ENCODE peak calls at places on chromosome 11, in six cellular contexts. O, A, T, W, X and C are unnamed samples.

GRCh38 chr11:79040348-79040747 is 400.5 kb downstream of the TENM4 start:
- DNase-seq in O (no peak), A (no peak), T (no peak), W (no peak), X (no peak), C (no peak)

GRCh38 chr11:75421035-75421602 is 11.9 kb downstream of the KLHL35 start:
- DNase-seq in O (no peak), A (no peak), T (no peak), W (no peak), X (no peak), C (peak)

GRCh38 chr11:68841718-68842426 is at the start of gene CPT1A:
- DNase-seq in O (peak), A (no peak), T (no peak), W (peak), X (peak), C (peak)

GRCh38 chr11:105371311-105371710 is 231.7 kb upstream of the CARD18 start:
- DNase-seq in O (no peak), A (no peak), T (no peak), W (no peak), X (no peak), C (no peak)

GRCh38 chr11:71447791-71448256 is 369 bp downstream of the DHCR7 start:
- DNase-seq in O (no peak), A (no peak), T (no peak), W (no peak), X (peak), C (peak)

GRCh38 chr11:104650234-104650633 is 248.0 kb downstream of the CASP12 start:
- DNase-seq in O (no peak), A (no peak), T (no peak), W (no peak), X (peak), C (peak)

GRCh38 chr11:118295199-118295598 is 9.3 kb upstream of the CD3E start:
- DNase-seq in O (no peak), A (no peak), T (no peak), W (no peak), X (no peak), C (no peak)

GRCh38 chr11:79637219-79637618 is 196.4 kb upstream of the TENM4 start:
- DNase-seq in O (no peak), A (no peak), T (no peak), W (no peak), X (no peak), C (no peak)

GRCh38 chr11:111393096-111393495 is 14.0 kb upstream of the POU2AF1 start:
- DNase-seq in O (no peak), A (no peak), T (no peak), W (no peak), X (no peak), C (no peak)

GRCh38 chr11:86292912-86293606 is 9.0 kb upstream of the HIKESHI start:
- DNase-seq in O (peak), A (no peak), T (no peak), W (no peak), X (no peak), C (no peak)

GRCh38 chr11:119684361-119685072 is 44.5 kb downstream of the NECTIN1 start:
- DNase-seq in O (no peak), A (peak), T (no peak), W (no peak), X (peak), C (peak)

GRCh38 chr11:99988105-99988907 is 698.8 kb upstream of the ARHGAP42 start:
- DNase-seq in O (no peak), A (peak), T (peak), W (no peak), X (no peak), C (no peak)

GRCh38 chr11:70687716-70688115 is 289.4 kb downstream of the CTTN start:
- DNase-seq in O (no peak), A (no peak), T (no peak), W (no peak), X (no peak), C (no peak)

GRCh38 chr11:22456993-22457748 is 119.0 kb downstream of the SLC17A6 start:
- DNase-seq in O (no peak), A (no peak), T (no peak), W (no peak), X (no peak), C (no peak)

GRCh38 chr11:45182902-45183301 is 36.5 kb downstream of the PRDM11 start:
- DNase-seq in O (no peak), A (peak), T (no peak), W (no peak), X (peak), C (no peak)

GRCh38 chr11:120655589-120655988 is 144.0 kb downstream of the GRIK4 start:
- DNase-seq in O (no peak), A (no peak), T (no peak), W (no peak), X (no peak), C (no peak)

GRCh38 chr11:60119708-60120107 is 31.2 kb downstream of the MS4A2 start:
- DNase-seq in O (no peak), A (no peak), T (no peak), W (no peak), X (no peak), C (no peak)

GRCh38 chr11:86802601-86803051 is 2.3 kb downstream of the PRSS23 start:
- DNase-seq in O (no peak), A (no peak), T (peak), W (no peak), X (peak), C (no peak)

GRCh38 chr11:39294648-39295047 is 2164.8 kb downstream of the LRRC4C start:
- DNase-seq in O (no peak), A (no peak), T (no peak), W (no peak), X (no peak), C (no peak)

GRCh38 chr11:64996710-64997380 is at the start of gene BATF2:
- DNase-seq in O (no peak), A (peak), T (no peak), W (no peak), X (peak), C (no peak)

GRCh38 chr11:10038916-10039315 is 255.1 kb downstream of the SBF2 start:
- DNase-seq in O (no peak), A (no peak), T (no peak), W (no peak), X (no peak), C (no peak)

GRCh38 chr11:46603704-46604308 is 10.0 kb upstream of the AMBRA1 start:
- DNase-seq in O (no peak), A (no peak), T (no peak), W (no peak), X (no peak), C (no peak)